ENCODE peak calls at places on chromosomes 11 and 22, in nine cellular contexts. O, A, R, P, U, B, N, V and C are unnamed samples.

GRCh38 chr11:898540-899190 is 11.9 kb downstream of the CHID1 start:
- DNase-seq in B (no peak), U (no peak), A (peak; percentile 48), R (no peak), O (no peak), N (no peak), P (no peak), V (no peak), C (peak; percentile 48)

GRCh38 chr11:60211206-60211605 is 28.3 kb upstream of the MS4A6A start:
- DNase-seq in N (no peak), U (no peak), P (no peak), V (no peak), O (no peak), B (no peak), A (no peak), R (no peak), C (no peak)

GRCh38 chr22:47331750-47332149 is 569.3 kb downstream of the TBC1D22A start:
- DNase-seq in P (no peak), O (no peak), A (no peak), B (no peak), R (no peak), V (no peak), N (no peak), U (no peak), C (no peak)

GRCh38 chr11:76788661-76789442 is 5.7 kb downstream of the TSKU start:
- DNase-seq in A (no peak), N (no peak), B (no peak), O (peak; percentile 92), U (no peak), P (no peak), V (no peak), R (peak; percentile 84), C (no peak)

GRCh38 chr11:656866-657265 is 19.8 kb downstream of the DRD4 start:
- DNase-seq in P (no peak), R (no peak), O (no peak), U (no peak), A (no peak), B (no peak), V (no peak), N (no peak), C (no peak)

GRCh38 chr22:45502215-45503070 is at the start of gene FBLN1:
- DNase-seq in R (peak; percentile 52), V (no peak), N (no peak), B (no peak), U (no peak), P (no peak), O (no peak), A (peak; percentile 87), C (peak; percentile 85)

GRCh38 chr11:107157146-107157808 is 139.0 kb upstream of the GUCY1A2 start:
- DNase-seq in A (no peak), V (no peak), O (no peak), N (no peak), U (no peak), P (peak; percentile 1), B (no peak), R (no peak), C (no peak)

GRCh38 chr11:2909145-2909914 is 19.9 kb downstream of the PHLDA2 start:
- DNase-seq in R (no peak), B (no peak), V (no peak), A (no peak), P (no peak), N (no peak), O (no peak), U (no peak), C (no peak)

GRCh38 chr11:100438366-100438765 is 248.7 kb upstream of the ARHGAP42 start:
- DNase-seq in P (no peak), U (no peak), O (no peak), R (no peak), V (no peak), A (no peak), N (no peak), B (no peak), C (no peak)

GRCh38 chr11:46336781-46337180 is 10.5 kb upstream of the DGKZ start:
- DNase-seq in R (no peak), A (no peak), U (no peak), N (no peak), O (no peak), B (no peak), V (peak; percentile 35), P (no peak), C (no peak)

GRCh38 chr11:124759268-124760204 is 2.6 kb downstream of the ESAM start:
- DNase-seq in O (no peak), U (no peak), B (no peak), R (no peak), V (no peak), P (no peak), A (no peak), N (no peak), C (peak; percentile 54)

GRCh38 chr11:106176817-106177216 is 99.4 kb downstream of the AASDHPPT start:
- DNase-seq in V (no peak), R (no peak), N (no peak), A (no peak), O (no peak), P (no peak), B (no peak), U (no peak), C (no peak)

GRCh38 chr11:78574386-78575381 is at the start of gene NARS2:
- DNase-seq in B (peak; percentile 88), A (peak; percentile 98), N (peak; percentile 97), O (peak; percentile 92), R (peak; percentile 98), P (peak; percentile 94), U (peak; percentile 97), V (peak; percentile 95), C (peak; percentile 98)

GRCh38 chr11:77436501-77436900 is 37.4 kb downstream of the PAK1 start:
- DNase-seq in V (no peak), N (no peak), A (no peak), B (no peak), R (no peak), P (no peak), O (no peak), U (no peak), C (no peak)

GRCh38 chr11:27512238-27512637 is 5.7 kb upstream of the LIN7C start:
- DNase-seq in O (no peak), A (no peak), P (no peak), R (no peak), V (no peak), U (no peak), N (no peak), B (no peak), C (no peak)

DNA sequence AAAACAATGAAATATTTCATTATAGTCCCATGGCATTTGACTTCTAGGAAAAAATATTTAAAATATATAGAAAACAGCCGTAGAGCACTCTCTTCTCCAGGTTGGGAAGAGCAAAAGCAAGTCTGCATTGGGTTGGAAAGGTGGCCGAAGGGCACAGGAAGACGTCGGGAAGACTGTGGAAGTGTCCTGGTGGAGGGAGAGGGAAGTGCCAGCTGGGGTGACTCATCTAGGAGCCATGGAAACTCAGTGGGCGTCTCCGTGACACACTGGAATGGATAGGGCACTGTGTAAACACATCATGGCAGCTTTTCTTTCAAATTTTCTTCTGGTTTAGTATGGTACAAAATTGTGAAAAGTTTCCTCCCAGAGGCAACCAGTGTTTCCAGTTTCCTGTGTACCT is 12.7 kb downstream of the GTPBP1 start:
- DNase-seq in O (peak; percentile 88), A (no peak), V (peak; percentile 78), N (peak; percentile 75), P (no peak), U (peak; percentile 72), B (peak; percentile 54), R (peak; percentile 79), C (peak; percentile 46)
- TF ChIP-seq CTCF in O (peak; percentile 75), A (no peak), V (peak; percentile 72), N (peak; percentile 59), P (peak; percentile 73), U (peak; percentile 81), B (peak; percentile 50), R (peak; percentile 51), C (peak; percentile 53)

GRCh38 chr11:97621282-97621681 is 1231.5 kb downstream of the JRKL start:
- DNase-seq in R (no peak), N (no peak), V (no peak), A (no peak), B (no peak), P (no peak), O (no peak), U (no peak), C (no peak)
- TF ChIP-seq CTCF in R (no peak), N (no peak), V (no peak), A (no peak), B (no peak), P (no peak), O (no peak), U (no peak), C (no peak)

DNA sequence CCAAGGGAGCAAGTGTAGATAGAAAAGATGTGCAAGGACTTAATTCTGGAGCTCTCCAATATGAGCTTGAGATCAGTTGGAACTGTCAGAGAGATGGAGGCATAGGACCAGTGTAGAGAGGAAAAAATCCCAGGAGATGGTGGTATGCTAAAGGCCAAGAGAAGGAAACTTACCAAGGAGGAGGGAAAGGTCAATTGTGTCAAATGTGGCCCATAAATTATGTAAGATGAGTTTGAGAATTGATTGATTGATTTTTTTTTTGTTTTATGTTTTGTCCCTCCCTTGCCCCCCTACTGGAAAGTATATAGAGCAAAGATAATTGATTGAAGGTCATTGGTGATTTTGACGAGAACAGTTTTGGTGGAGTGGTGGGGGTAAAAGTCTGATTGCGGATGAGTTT is 2.8 kb upstream of the USP2 start:
- DNase-seq in U (no peak), P (no peak), O (no peak), B (no peak), A (no peak), N (no peak), R (no peak), V (no peak), C (no peak)
- TF ChIP-seq CTCF in U (no peak), P (no peak), O (no peak), B (no peak), A (no peak), N (no peak), R (no peak), V (peak; percentile 35), C (no peak)

GRCh38 chr22:32375678-32376450 is 18.2 kb downstream of the RFPL3 start:
- DNase-seq in B (no peak), P (no peak), V (no peak), U (no peak), N (no peak), O (no peak), R (no peak), A (no peak), C (no peak)

GRCh38 chr22:32376681-32377080 is 19.0 kb downstream of the RFPL3 start:
- DNase-seq in U (no peak), N (no peak), O (no peak), R (no peak), B (no peak), A (no peak), P (no peak), V (no peak), C (no peak)

GRCh38 chr22:32380991-32381390 is 23.3 kb downstream of the RFPL3 start:
- DNase-seq in U (no peak), P (no peak), A (no peak), O (peak; percentile 68), V (no peak), N (no peak), R (no peak), B (no peak), C (no peak)

DNA sequence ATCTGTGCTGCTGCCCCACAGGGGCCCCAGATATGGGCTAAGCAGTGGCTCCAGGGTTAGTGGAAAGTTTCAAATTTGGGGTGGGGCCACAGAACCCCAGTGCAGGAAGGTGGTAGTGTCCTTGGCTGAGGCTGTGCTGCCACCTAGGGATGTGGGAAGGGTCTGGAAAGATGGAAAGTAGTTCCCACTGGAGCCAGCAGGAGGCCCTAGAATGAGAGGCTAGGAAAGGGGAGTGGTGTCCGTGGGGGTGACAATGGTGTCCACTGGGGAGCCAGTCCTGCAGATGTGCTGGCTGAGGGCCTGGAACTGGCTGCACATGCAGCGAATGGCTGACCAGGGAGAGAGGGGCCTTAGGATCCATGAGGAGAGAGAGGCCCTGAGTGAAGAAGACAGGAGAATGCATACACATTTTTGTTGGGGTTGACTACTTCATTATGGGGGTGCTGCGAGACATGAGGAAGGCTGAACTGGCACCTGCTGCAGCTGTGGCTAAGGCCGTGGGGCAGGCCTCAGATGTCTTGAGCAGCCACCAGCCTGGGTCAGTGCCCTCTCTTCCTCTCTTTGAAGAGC is 21.1 kb downstream of the RFPL3 start:
- DNase-seq in P (no peak), O (peak; percentile 42), U (peak; percentile 29), V (peak; percentile 3), A (peak; percentile 62), R (peak; percentile 46), N (no peak), B (no peak), C (peak; percentile 68)
- TF ChIP-seq CTCF in P (peak; percentile 93), O (peak; percentile 79), U (peak; percentile 91), V (peak; percentile 46), A (peak; percentile 65), R (no peak), N (peak; percentile 79), B (peak; percentile 41), C (peak; percentile 71)